ENCODE peak calls at places on chromosome 13, in ten cellular contexts. One of them, this sample, is unnamed.

GRCh38 chr13:74555291-74556001 is 421.2 kb upstream of the KLF12 start:
- DNase-seq in neural progenitor cell: no peak
- DNase-seq in coronary artery: no peak
- DNase-seq in stomach: no peak
- DNase-seq in AG09319: no peak
- DNase-seq in NCI-H146: no peak
- DNase-seq in non-pigmented ciliary epithelial cell: no peak
- DNase-seq in AG20443: no peak
- DNase-seq in Calu3: no peak
- DNase-seq in uterus: no peak
- DNase-seq in this sample: no peak

GRCh38 chr13:99992912-99993311 is 11.3 kb downstream of the ZIC2 start:
- DNase-seq in AG20443: no peak
- DNase-seq in AG09319: no peak
- DNase-seq in uterus: no peak
- DNase-seq in neural progenitor cell: no peak
- DNase-seq in stomach: no peak
- DNase-seq in Calu3: no peak
- DNase-seq in coronary artery: no peak
- DNase-seq in non-pigmented ciliary epithelial cell: no peak
- DNase-seq in NCI-H146: peak; percentile 55
- DNase-seq in this sample: no peak

GRCh38 chr13:91596832-91597231 is 198.4 kb downstream of the GPC5 start:
- DNase-seq in NCI-H146: no peak
- DNase-seq in Calu3: no peak
- DNase-seq in uterus: no peak
- DNase-seq in coronary artery: no peak
- DNase-seq in AG20443: no peak
- DNase-seq in AG09319: no peak
- DNase-seq in neural progenitor cell: no peak
- DNase-seq in stomach: no peak
- DNase-seq in non-pigmented ciliary epithelial cell: no peak
- DNase-seq in this sample: no peak

GRCh38 chr13:109737606-109738005 is 48.8 kb downstream of the IRS2 start:
- DNase-seq in stomach: no peak
- DNase-seq in AG20443: peak; percentile 59
- DNase-seq in NCI-H146: no peak
- DNase-seq in non-pigmented ciliary epithelial cell: no peak
- DNase-seq in uterus: no peak
- DNase-seq in AG09319: no peak
- DNase-seq in coronary artery: no peak
- DNase-seq in Calu3: no peak
- DNase-seq in neural progenitor cell: no peak
- DNase-seq in this sample: no peak

GRCh38 chr13:62250501-62251175 is 835.0 kb upstream of the PCDH20 start:
- DNase-seq in Calu3: no peak
- DNase-seq in AG09319: no peak
- DNase-seq in stomach: no peak
- DNase-seq in coronary artery: no peak
- DNase-seq in NCI-H146: no peak
- DNase-seq in neural progenitor cell: no peak
- DNase-seq in non-pigmented ciliary epithelial cell: no peak
- DNase-seq in AG20443: no peak
- DNase-seq in uterus: no peak
- DNase-seq in this sample: no peak

GRCh38 chr13:76696370-76696769 is 189.8 kb downstream of the KCTD12 start:
- DNase-seq in stomach: no peak
- DNase-seq in uterus: no peak
- DNase-seq in NCI-H146: peak; percentile 10
- DNase-seq in AG20443: peak; percentile 53
- DNase-seq in Calu3: no peak
- DNase-seq in AG09319: no peak
- DNase-seq in neural progenitor cell: no peak
- DNase-seq in non-pigmented ciliary epithelial cell: no peak
- DNase-seq in coronary artery: no peak
- DNase-seq in this sample: no peak

GRCh38 chr13:97194473-97194872 is 27.7 kb upstream of the MBNL2 start:
- DNase-seq in non-pigmented ciliary epithelial cell: peak; percentile 63
- DNase-seq in neural progenitor cell: no peak
- DNase-seq in NCI-H146: no peak
- DNase-seq in coronary artery: no peak
- DNase-seq in Calu3: peak; percentile 54
- DNase-seq in AG20443: no peak
- DNase-seq in AG09319: no peak
- DNase-seq in stomach: no peak
- DNase-seq in uterus: no peak
- DNase-seq in this sample: no peak

GRCh38 chr13:73922728-73923393 is 211.3 kb downstream of the KLF12 start:
- DNase-seq in Calu3: no peak
- DNase-seq in AG09319: no peak
- DNase-seq in stomach: no peak
- DNase-seq in NCI-H146: no peak
- DNase-seq in neural progenitor cell: no peak
- DNase-seq in non-pigmented ciliary epithelial cell: no peak
- DNase-seq in uterus: no peak
- DNase-seq in coronary artery: no peak
- DNase-seq in AG20443: peak; percentile 25
- DNase-seq in this sample: no peak

GRCh38 chr13:113980489-113981064 is 6.7 kb upstream of the C13orf46 start:
- DNase-seq in stomach: no peak
- DNase-seq in AG20443: no peak
- DNase-seq in coronary artery: no peak
- DNase-seq in uterus: no peak
- DNase-seq in neural progenitor cell: no peak
- DNase-seq in non-pigmented ciliary epithelial cell: no peak
- DNase-seq in AG09319: no peak
- DNase-seq in NCI-H146: no peak
- DNase-seq in Calu3: no peak
- DNase-seq in this sample: no peak

GRCh38 chr13:62502606-62503005 is 1087.0 kb upstream of the PCDH20 start:
- DNase-seq in neural progenitor cell: no peak
- DNase-seq in uterus: no peak
- DNase-seq in coronary artery: no peak
- DNase-seq in AG20443: no peak
- DNase-seq in NCI-H146: no peak
- DNase-seq in non-pigmented ciliary epithelial cell: no peak
- DNase-seq in Calu3: no peak
- DNase-seq in AG09319: no peak
- DNase-seq in stomach: no peak
- DNase-seq in this sample: no peak

GRCh38 chr13:110254751-110255553 is 52.0 kb downstream of the COL4A1 start:
- DNase-seq in coronary artery: peak; percentile 68
- DNase-seq in neural progenitor cell: no peak
- DNase-seq in uterus: no peak
- DNase-seq in Calu3: no peak
- DNase-seq in AG09319: no peak
- DNase-seq in AG20443: no peak
- DNase-seq in non-pigmented ciliary epithelial cell: no peak
- DNase-seq in NCI-H146: no peak
- DNase-seq in stomach: no peak
- DNase-seq in this sample: no peak

GRCh38 chr13:113437408-113438010 is 15.8 kb downstream of the ADPRHL1 start:
- DNase-seq in uterus: no peak
- DNase-seq in neural progenitor cell: no peak
- DNase-seq in stomach: peak; percentile 60
- DNase-seq in Calu3: no peak
- DNase-seq in AG20443: peak; percentile 46
- DNase-seq in non-pigmented ciliary epithelial cell: no peak
- DNase-seq in coronary artery: no peak
- DNase-seq in AG09319: no peak
- DNase-seq in NCI-H146: no peak
- DNase-seq in this sample: no peak

GRCh38 chr13:48505597-48506091 is 27.2 kb downstream of the RCBTB2 start:
- DNase-seq in non-pigmented ciliary epithelial cell: no peak
- DNase-seq in uterus: no peak
- DNase-seq in neural progenitor cell: no peak
- DNase-seq in stomach: no peak
- DNase-seq in AG09319: peak; percentile 75
- DNase-seq in coronary artery: no peak
- DNase-seq in AG20443: peak; percentile 46
- DNase-seq in NCI-H146: no peak
- DNase-seq in Calu3: no peak
- DNase-seq in this sample: no peak

GRCh38 chr13:29465741-29466293 is 129.7 kb downstream of the SLC7A1 start:
- DNase-seq in uterus: peak; percentile 50
- DNase-seq in non-pigmented ciliary epithelial cell: no peak
- DNase-seq in NCI-H146: no peak
- DNase-seq in neural progenitor cell: no peak
- DNase-seq in AG09319: no peak
- DNase-seq in Calu3: peak; percentile 42
- DNase-seq in AG20443: peak; percentile 26
- DNase-seq in coronary artery: no peak
- DNase-seq in stomach: peak; percentile 31
- DNase-seq in this sample: peak; percentile 52

GRCh38 chr13:39692650-39693438 is 37.4 kb downstream of the COG6 start:
- DNase-seq in neural progenitor cell: no peak
- DNase-seq in stomach: no peak
- DNase-seq in NCI-H146: no peak
- DNase-seq in non-pigmented ciliary epithelial cell: no peak
- DNase-seq in Calu3: no peak
- DNase-seq in coronary artery: no peak
- DNase-seq in AG20443: peak; percentile 5
- DNase-seq in AG09319: no peak
- DNase-seq in uterus: peak; percentile 31
- DNase-seq in this sample: no peak

GRCh38 chr13:28355822-28356371 is 139.0 kb downstream of the FLT1 start:
- DNase-seq in coronary artery: no peak
- DNase-seq in uterus: no peak
- DNase-seq in NCI-H146: no peak
- DNase-seq in stomach: no peak
- DNase-seq in AG20443: peak; percentile 44
- DNase-seq in Calu3: no peak
- DNase-seq in non-pigmented ciliary epithelial cell: peak; percentile 71
- DNase-seq in AG09319: no peak
- DNase-seq in neural progenitor cell: no peak
- DNase-seq in this sample: no peak

GRCh38 chr13:112943309-112944125 is 25.5 kb upstream of the MCF2L start:
- DNase-seq in non-pigmented ciliary epithelial cell: no peak
- DNase-seq in NCI-H146: peak; percentile 82
- DNase-seq in AG20443: peak; percentile 62
- DNase-seq in uterus: no peak
- DNase-seq in stomach: peak; percentile 61
- DNase-seq in AG09319: no peak
- DNase-seq in coronary artery: no peak
- DNase-seq in neural progenitor cell: peak; percentile 85
- DNase-seq in Calu3: peak; percentile 22
- DNase-seq in this sample: peak; percentile 73

GRCh38 chr13:114149774-114150740 is 17.6 kb upstream of the RASA3 start:
- DNase-seq in Calu3: no peak
- DNase-seq in AG20443: no peak
- DNase-seq in AG09319: no peak
- DNase-seq in coronary artery: peak; percentile 54
- DNase-seq in NCI-H146: peak; percentile 87
- DNase-seq in stomach: no peak
- DNase-seq in uterus: no peak
- DNase-seq in non-pigmented ciliary epithelial cell: no peak
- DNase-seq in neural progenitor cell: no peak
- DNase-seq in this sample: no peak

GRCh38 chr13:27406178-27406939 is 18.1 kb upstream of the GTF3A start:
- DNase-seq in Calu3: no peak
- DNase-seq in AG20443: peak; percentile 63
- DNase-seq in neural progenitor cell: peak; percentile 31
- DNase-seq in coronary artery: no peak
- DNase-seq in non-pigmented ciliary epithelial cell: no peak
- DNase-seq in stomach: no peak
- DNase-seq in NCI-H146: peak; percentile 73
- DNase-seq in AG09319: no peak
- DNase-seq in uterus: no peak
- DNase-seq in this sample: peak; percentile 18

GRCh38 chr13:98746968-98747367 is 5.5 kb downstream of the SLC15A1 start:
- DNase-seq in coronary artery: no peak
- DNase-seq in AG20443: peak; percentile 68
- DNase-seq in NCI-H146: no peak
- DNase-seq in non-pigmented ciliary epithelial cell: no peak
- DNase-seq in neural progenitor cell: no peak
- DNase-seq in AG09319: no peak
- DNase-seq in uterus: no peak
- DNase-seq in stomach: no peak
- DNase-seq in Calu3: peak; percentile 4
- DNase-seq in this sample: no peak